ENCODE peak calls at places on chromosomes 6 and 20, in four cellular contexts. One of them, this sample, is unnamed.

GRCh38 chr20:33352258-33353012 is 48.9 kb downstream of the CDK5RAP1 start:
- DNase-seq in H1: no peak
- DNase-seq in K562: no peak
- DNase-seq in GM12878: no peak
- DNase-seq in this sample: no peak

GRCh38 chr6:41092421-41093140 is 19.8 kb downstream of the NFYA start:
- DNase-seq in H1: no peak
- DNase-seq in K562: peak; percentile 20
- DNase-seq in GM12878: no peak
- DNase-seq in this sample: no peak

GRCh38 chr6:156781882-156782631 is 4.9 kb downstream of the ARID1B start:
- DNase-seq in H1: no peak
- DNase-seq in K562: no peak
- DNase-seq in GM12878: no peak
- DNase-seq in this sample: no peak

GRCh38 chr20:46651091-46651962 is at the start of gene SLC13A3:
- DNase-seq in H1: peak; percentile 74
- DNase-seq in K562: no peak
- DNase-seq in GM12878: no peak
- DNase-seq in this sample: no peak

GRCh38 chr6:12313992-12314589 is 23.9 kb downstream of the EDN1 start:
- DNase-seq in H1: peak; percentile 35
- DNase-seq in K562: no peak
- DNase-seq in GM12878: no peak
- DNase-seq in this sample: peak; percentile 59

GRCh38 chr20:3704085-3704484 is 8.3 kb downstream of the SIGLEC1 start:
- DNase-seq in H1: no peak
- DNase-seq in K562: no peak
- DNase-seq in GM12878: no peak
- DNase-seq in this sample: no peak

GRCh38 chr6:100101656-100102055 is 107.6 kb upstream of the MCHR2 start:
- DNase-seq in H1: no peak
- DNase-seq in K562: no peak
- DNase-seq in GM12878: no peak
- DNase-seq in this sample: no peak

GRCh38 chr20:32024683-32025295 is 14.6 kb downstream of the CCM2L start:
- DNase-seq in H1: no peak
- DNase-seq in K562: no peak
- DNase-seq in GM12878: no peak
- DNase-seq in this sample: no peak

GRCh38 chr20:33685328-33686007 is 717 bp downstream of the E2F1 start:
- DNase-seq in H1: peak; percentile 63
- DNase-seq in K562: peak; percentile 87
- DNase-seq in GM12878: peak; percentile 62
- DNase-seq in this sample: no peak

GRCh38 chr20:25285091-25285647 is 37.3 kb downstream of the PYGB start:
- DNase-seq in H1: peak; percentile 52
- DNase-seq in K562: no peak
- DNase-seq in GM12878: no peak
- DNase-seq in this sample: no peak

GRCh38 chr6:16505711-16506362 is 255.4 kb downstream of the ATXN1 start:
- DNase-seq in H1: no peak
- DNase-seq in K562: no peak
- DNase-seq in GM12878: no peak
- DNase-seq in this sample: no peak

GRCh38 chr6:144153260-144153659 is 2.9 kb downstream of the STX11 start:
- DNase-seq in H1: no peak
- DNase-seq in K562: no peak
- DNase-seq in GM12878: no peak
- DNase-seq in this sample: no peak

GRCh38 chr6:72850040-72850439 is 228.2 kb downstream of the KCNQ5 start:
- DNase-seq in H1: no peak
- DNase-seq in K562: no peak
- DNase-seq in GM12878: no peak
- DNase-seq in this sample: no peak

GRCh38 chr20:46229478-46229877 is 78.8 kb downstream of the CDH22 start:
- DNase-seq in H1: no peak
- DNase-seq in K562: no peak
- DNase-seq in GM12878: no peak
- DNase-seq in this sample: no peak

GRCh38 chr20:58585753-58586540 is 65.1 kb upstream of the STX16 start:
- DNase-seq in H1: no peak
- DNase-seq in K562: no peak
- DNase-seq in GM12878: no peak
- DNase-seq in this sample: no peak

GRCh38 chr6:25972128-25972527 is 9.5 kb downstream of the TRIM38 start:
- DNase-seq in H1: no peak
- DNase-seq in K562: no peak
- DNase-seq in GM12878: no peak
- DNase-seq in this sample: no peak

GRCh38 chr6:149962461-149963211 is 1.1 kb upstream of the ULBP1 start:
- DNase-seq in H1: no peak
- DNase-seq in K562: no peak
- DNase-seq in GM12878: no peak
- DNase-seq in this sample: no peak

GRCh38 chr6:40645043-40645442 is 57.9 kb upstream of the LRFN2 start:
- DNase-seq in H1: no peak
- DNase-seq in K562: no peak
- DNase-seq in GM12878: no peak
- DNase-seq in this sample: no peak

GRCh38 chr20:49166534-49167449 is 21.3 kb downstream of the STAU1 start:
- DNase-seq in H1: no peak
- DNase-seq in K562: no peak
- DNase-seq in GM12878: no peak
- DNase-seq in this sample: no peak

GRCh38 chr6:138404666-138405337 is 779 bp downstream of the HEBP2 start:
- DNase-seq in H1: peak; percentile 64
- DNase-seq in K562: peak; percentile 57
- DNase-seq in GM12878: no peak
- DNase-seq in this sample: no peak

GRCh38 chr6:31597006-31597405 is 4.2 kb upstream of the NCR3 start:
- DNase-seq in H1: no peak
- DNase-seq in K562: peak; percentile 76
- DNase-seq in GM12878: no peak
- DNase-seq in this sample: peak; percentile 38

GRCh38 chr6:27154696-27155095 is 92.8 kb upstream of the PRSS16 start:
- DNase-seq in H1: no peak
- DNase-seq in K562: no peak
- DNase-seq in GM12878: no peak
- DNase-seq in this sample: no peak

GRCh38 chr6:12229332-12229731 is 60.8 kb upstream of the EDN1 start:
- DNase-seq in H1: no peak
- DNase-seq in K562: no peak
- DNase-seq in GM12878: no peak
- DNase-seq in this sample: no peak

GRCh38 chr6:3335169-3335568 is 76.4 kb downstream of the PSMG4 start:
- DNase-seq in H1: no peak
- DNase-seq in K562: no peak
- DNase-seq in GM12878: no peak
- DNase-seq in this sample: no peak

GRCh38 chr6:16184129-16184528 is 54.3 kb upstream of the GMPR start:
- DNase-seq in H1: no peak
- DNase-seq in K562: peak; percentile 62
- DNase-seq in GM12878: peak; percentile 45
- DNase-seq in this sample: peak; percentile 48

GRCh38 chr20:16528078-16528477 is 45.2 kb downstream of the KIF16B start:
- DNase-seq in H1: no peak
- DNase-seq in K562: peak; percentile 22
- DNase-seq in GM12878: no peak
- DNase-seq in this sample: peak; percentile 81

GRCh38 chr6:33781105-33781975 is 7.6 kb downstream of the LEMD2 start:
- DNase-seq in H1: peak; percentile 72
- DNase-seq in K562: no peak
- DNase-seq in GM12878: no peak
- DNase-seq in this sample: peak; percentile 48

GRCh38 chr20:61306935-61307475 is 54.9 kb downstream of the CDH4 start:
- DNase-seq in H1: no peak
- DNase-seq in K562: no peak
- DNase-seq in GM12878: no peak
- DNase-seq in this sample: no peak

GRCh38 chr6:97726378-97726777 is 443.4 kb upstream of the MMS22L start:
- DNase-seq in H1: no peak
- DNase-seq in K562: no peak
- DNase-seq in GM12878: no peak
- DNase-seq in this sample: no peak

GRCh38 chr6:134238960-134239795 is 78.7 kb downstream of the SGK1 start:
- DNase-seq in H1: no peak
- DNase-seq in K562: no peak
- DNase-seq in GM12878: no peak
- DNase-seq in this sample: no peak

GRCh38 chr6:24660100-24660499 is 6.6 kb downstream of the TDP2 start:
- DNase-seq in H1: no peak
- DNase-seq in K562: no peak
- DNase-seq in GM12878: no peak
- DNase-seq in this sample: no peak

GRCh38 chr6:52115145-52115741 is 27.8 kb upstream of the PKHD1 start:
- DNase-seq in H1: no peak
- DNase-seq in K562: no peak
- DNase-seq in GM12878: no peak
- DNase-seq in this sample: no peak

GRCh38 chr20:22411568-22412450 is 172.6 kb downstream of the FOXA2 start:
- DNase-seq in H1: no peak
- DNase-seq in K562: peak; percentile 89
- DNase-seq in GM12878: no peak
- DNase-seq in this sample: no peak

GRCh38 chr6:40538556-40538955 is 48.6 kb downstream of the LRFN2 start:
- DNase-seq in H1: no peak
- DNase-seq in K562: no peak
- DNase-seq in GM12878: no peak
- DNase-seq in this sample: no peak

GRCh38 chr20:1144401-1145172 is 26.2 kb downstream of the PSMF1 start:
- DNase-seq in H1: no peak
- DNase-seq in K562: no peak
- DNase-seq in GM12878: no peak
- DNase-seq in this sample: no peak
- TF ChIP-seq EGR1 in H1: no peak
- TF ChIP-seq EGR1 in K562: no peak
- TF ChIP-seq EGR1 in GM12878: no peak
- TF ChIP-seq EGR1 in this sample: no peak

GRCh38 chr6:35215665-35216411 is 2.1 kb downstream of the SCUBE3 start:
- DNase-seq in H1: no peak
- DNase-seq in K562: no peak
- DNase-seq in GM12878: no peak
- DNase-seq in this sample: no peak

GRCh38 chr6:35214869-35215664 is 1.3 kb downstream of the SCUBE3 start:
- DNase-seq in H1: no peak
- DNase-seq in K562: no peak
- DNase-seq in GM12878: no peak
- DNase-seq in this sample: no peak

GRCh38 chr6:35216412-35216732 is 2.6 kb downstream of the SCUBE3 start:
- DNase-seq in H1: no peak
- DNase-seq in K562: no peak
- DNase-seq in GM12878: no peak
- DNase-seq in this sample: no peak

GRCh38 chr6:35213824-35214756 is at the start of gene SCUBE3:
- DNase-seq in H1: peak; percentile 81
- DNase-seq in K562: no peak
- DNase-seq in GM12878: no peak
- DNase-seq in this sample: no peak

DNA sequence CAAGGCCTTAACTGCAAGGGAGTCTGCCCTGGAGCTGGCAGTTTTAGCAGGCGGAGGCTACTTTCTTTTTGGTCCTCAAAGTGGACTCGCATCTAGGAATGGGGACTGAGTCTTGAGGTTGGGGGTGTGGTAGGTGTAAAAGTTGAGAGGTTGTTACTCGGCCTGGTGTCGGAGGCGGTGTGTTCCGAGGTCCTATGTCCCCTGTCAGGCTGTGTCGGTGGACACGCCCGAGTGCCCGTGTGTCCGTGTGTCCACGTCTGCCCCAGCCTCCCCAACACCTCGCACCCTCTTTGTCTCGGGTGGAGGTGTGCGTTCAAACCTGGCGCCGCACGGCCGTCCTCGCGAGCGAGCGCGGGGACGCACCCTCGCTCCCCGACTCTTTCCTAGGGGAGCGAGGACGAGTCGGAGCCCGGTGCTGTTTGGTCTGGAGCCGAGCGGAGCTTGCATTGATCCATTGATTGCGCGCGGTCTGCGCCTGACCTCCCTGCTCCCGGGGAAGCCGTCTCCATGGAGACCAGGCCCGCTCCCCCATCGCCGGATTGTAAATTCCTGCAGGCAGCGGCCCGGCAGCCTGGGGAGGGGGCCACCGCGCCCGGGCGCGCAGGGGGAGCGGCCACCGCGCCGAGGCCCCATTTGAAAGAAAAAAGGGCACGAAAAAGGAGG is 464 bp upstream of the SCUBE3 start:
- DNase-seq in H1: no peak
- DNase-seq in K562: no peak
- DNase-seq in GM12878: no peak
- DNase-seq in this sample: no peak
- TF ChIP-seq EZH2 in H1: peak; percentile 63
- TF ChIP-seq EZH2 in K562: no peak
- TF ChIP-seq EZH2 in GM12878: no peak
- TF ChIP-seq EZH2 in this sample: no peak

GRCh38 chr6:38566295-38566694 is 73.4 kb downstream of the BTBD9 start:
- DNase-seq in H1: no peak
- DNase-seq in K562: no peak
- DNase-seq in GM12878: no peak
- DNase-seq in this sample: no peak

GRCh38 chr6:38564301-38564700 is 75.4 kb downstream of the BTBD9 start:
- DNase-seq in H1: no peak
- DNase-seq in K562: no peak
- DNase-seq in GM12878: no peak
- DNase-seq in this sample: no peak

GRCh38 chr6:38570750-38571149 is 69.0 kb downstream of the BTBD9 start:
- DNase-seq in H1: no peak
- DNase-seq in K562: peak; percentile 21
- DNase-seq in GM12878: no peak
- DNase-seq in this sample: no peak

GRCh38 chr6:38571721-38572120 is 68.0 kb downstream of the BTBD9 start:
- DNase-seq in H1: no peak
- DNase-seq in K562: no peak
- DNase-seq in GM12878: no peak
- DNase-seq in this sample: no peak

GRCh38 chr6:38567436-38567835 is 72.3 kb downstream of the BTBD9 start:
- DNase-seq in H1: no peak
- DNase-seq in K562: peak; percentile 17
- DNase-seq in GM12878: no peak
- DNase-seq in this sample: peak; percentile 21
- TF ChIP-seq EGR1 in H1: no peak
- TF ChIP-seq EGR1 in K562: no peak
- TF ChIP-seq EGR1 in GM12878: no peak
- TF ChIP-seq EGR1 in this sample: no peak

GRCh38 chr6:166307981-166308768 is at the start of gene PRR18:
- DNase-seq in H1: peak; percentile 72
- DNase-seq in K562: no peak
- DNase-seq in GM12878: peak; percentile 42
- DNase-seq in this sample: no peak

GRCh38 chr6:166310634-166311033 is 2.4 kb upstream of the PRR18 start:
- DNase-seq in H1: peak; percentile 39
- DNase-seq in K562: no peak
- DNase-seq in GM12878: no peak
- DNase-seq in this sample: no peak

GRCh38 chr6:166309977-166310376 is 1.8 kb upstream of the PRR18 start:
- DNase-seq in H1: no peak
- DNase-seq in K562: no peak
- DNase-seq in GM12878: no peak
- DNase-seq in this sample: no peak

GRCh38 chr6:166307082-166307980 is 861 bp downstream of the PRR18 start:
- DNase-seq in H1: peak; percentile 84
- DNase-seq in K562: no peak
- DNase-seq in GM12878: no peak
- DNase-seq in this sample: no peak

GRCh38 chr6:166308769-166309589 is 787 bp upstream of the PRR18 start:
- DNase-seq in H1: no peak
- DNase-seq in K562: no peak
- DNase-seq in GM12878: no peak
- DNase-seq in this sample: no peak
- TF ChIP-seq EZH2 in H1: no peak
- TF ChIP-seq EZH2 in K562: no peak
- TF ChIP-seq EZH2 in GM12878: no peak
- TF ChIP-seq EZH2 in this sample: no peak

This sample was measured in HCT116.